ENCODE peak calls at places on chromosomes 2 and 18, in eight cellular contexts. One of them, this sample, is unnamed. For H3K9me3 and H3K27me3, the result is how much of the 10 kb centered on the place peaks cover.

GRCh38 chr2:40471868-40472267 is 20.0 kb upstream of the SLC8A1 start:
- DNase-seq in sigmoid colon: no peak
- DNase-seq in adrenal gland: no peak
- DNase-seq in spleen: no peak
- DNase-seq in hepatocyte: no peak
- DNase-seq in tibial artery: no peak
- DNase-seq in iPS DF 6.9: no peak
- DNase-seq in GM23248: no peak
- DNase-seq in this sample: no peak

GRCh38 chr2:27356056-27356381 is 545 bp downstream of the GTF3C2 start:
- DNase-seq in sigmoid colon: peak
- DNase-seq in adrenal gland: peak
- DNase-seq in iPS DF 6.9: no peak
- DNase-seq in GM23248: peak
- DNase-seq in tibial artery: peak
- DNase-seq in spleen: peak
- DNase-seq in hepatocyte: peak
- DNase-seq in this sample: peak

GRCh38 chr2:40439473-40439872 is 12.4 kb downstream of the SLC8A1 start:
- DNase-seq in GM23248: peak
- DNase-seq in iPS DF 6.9: no peak
- DNase-seq in tibial artery: no peak
- DNase-seq in adrenal gland: no peak
- DNase-seq in sigmoid colon: no peak
- DNase-seq in spleen: no peak
- DNase-seq in hepatocyte: no peak
- DNase-seq in this sample: no peak

GRCh38 chr2:101971836-101972235 is 19.9 kb upstream of the IL1R2 start:
- DNase-seq in sigmoid colon: no peak
- DNase-seq in GM23248: peak
- DNase-seq in spleen: no peak
- DNase-seq in tibial artery: no peak
- DNase-seq in adrenal gland: no peak
- DNase-seq in hepatocyte: no peak
- DNase-seq in iPS DF 6.9: no peak
- DNase-seq in this sample: no peak

GRCh38 chr2:105056245-105056644 is 18.4 kb downstream of the MRPS9 start:
- DNase-seq in adrenal gland: no peak
- DNase-seq in tibial artery: no peak
- DNase-seq in hepatocyte: no peak
- DNase-seq in iPS DF 6.9: no peak
- DNase-seq in sigmoid colon: no peak
- DNase-seq in GM23248: no peak
- DNase-seq in spleen: no peak
- DNase-seq in this sample: no peak

GRCh38 chr2:26640781-26641564 is at the start of gene CIB4:
- DNase-seq in iPS DF 6.9: no peak
- DNase-seq in tibial artery: peak
- DNase-seq in adrenal gland: no peak
- DNase-seq in GM23248: no peak
- DNase-seq in spleen: no peak
- DNase-seq in sigmoid colon: no peak
- DNase-seq in hepatocyte: no peak
- DNase-seq in this sample: no peak

GRCh38 chr2:109638807-109639206 is 24.6 kb downstream of the SOWAHC start:
- DNase-seq in adrenal gland: no peak
- DNase-seq in tibial artery: no peak
- DNase-seq in GM23248: peak
- DNase-seq in sigmoid colon: no peak
- DNase-seq in hepatocyte: no peak
- DNase-seq in spleen: no peak
- DNase-seq in iPS DF 6.9: no peak
- DNase-seq in this sample: peak

GRCh38 chr2:96734899-96735585 is 4.8 kb downstream of the LMAN2L start:
- DNase-seq in tibial artery: no peak
- DNase-seq in sigmoid colon: peak
- DNase-seq in GM23248: no peak
- DNase-seq in spleen: no peak
- DNase-seq in iPS DF 6.9: no peak
- DNase-seq in adrenal gland: peak
- DNase-seq in hepatocyte: no peak
- DNase-seq in this sample: no peak

GRCh38 chr18:77208969-77209368 is 40.7 kb upstream of the GALR1 start:
- DNase-seq in tibial artery: no peak
- DNase-seq in GM23248: peak
- DNase-seq in hepatocyte: no peak
- DNase-seq in spleen: no peak
- DNase-seq in adrenal gland: peak
- DNase-seq in iPS DF 6.9: no peak
- DNase-seq in sigmoid colon: peak
- DNase-seq in this sample: peak

GRCh38 chr2:39537150-39537549 is 100.1 kb upstream of the MAP4K3 start:
- DNase-seq in iPS DF 6.9: no peak
- DNase-seq in hepatocyte: no peak
- DNase-seq in sigmoid colon: no peak
- DNase-seq in tibial artery: no peak
- DNase-seq in GM23248: no peak
- DNase-seq in adrenal gland: no peak
- DNase-seq in spleen: no peak
- DNase-seq in this sample: no peak

GRCh38 chr18:74806700-74807416 is 209.2 kb downstream of the ZNF407 start:
- DNase-seq in tibial artery: no peak
- DNase-seq in adrenal gland: no peak
- DNase-seq in sigmoid colon: no peak
- DNase-seq in iPS DF 6.9: no peak
- DNase-seq in spleen: no peak
- DNase-seq in GM23248: peak
- DNase-seq in hepatocyte: peak
- DNase-seq in this sample: no peak

GRCh38 chr2:166932032-166932431 is 43.8 kb downstream of the XIRP2 start:
- DNase-seq in spleen: no peak
- DNase-seq in tibial artery: no peak
- DNase-seq in sigmoid colon: no peak
- DNase-seq in GM23248: no peak
- DNase-seq in hepatocyte: no peak
- DNase-seq in adrenal gland: no peak
- DNase-seq in iPS DF 6.9: no peak
- DNase-seq in this sample: peak

DNA sequence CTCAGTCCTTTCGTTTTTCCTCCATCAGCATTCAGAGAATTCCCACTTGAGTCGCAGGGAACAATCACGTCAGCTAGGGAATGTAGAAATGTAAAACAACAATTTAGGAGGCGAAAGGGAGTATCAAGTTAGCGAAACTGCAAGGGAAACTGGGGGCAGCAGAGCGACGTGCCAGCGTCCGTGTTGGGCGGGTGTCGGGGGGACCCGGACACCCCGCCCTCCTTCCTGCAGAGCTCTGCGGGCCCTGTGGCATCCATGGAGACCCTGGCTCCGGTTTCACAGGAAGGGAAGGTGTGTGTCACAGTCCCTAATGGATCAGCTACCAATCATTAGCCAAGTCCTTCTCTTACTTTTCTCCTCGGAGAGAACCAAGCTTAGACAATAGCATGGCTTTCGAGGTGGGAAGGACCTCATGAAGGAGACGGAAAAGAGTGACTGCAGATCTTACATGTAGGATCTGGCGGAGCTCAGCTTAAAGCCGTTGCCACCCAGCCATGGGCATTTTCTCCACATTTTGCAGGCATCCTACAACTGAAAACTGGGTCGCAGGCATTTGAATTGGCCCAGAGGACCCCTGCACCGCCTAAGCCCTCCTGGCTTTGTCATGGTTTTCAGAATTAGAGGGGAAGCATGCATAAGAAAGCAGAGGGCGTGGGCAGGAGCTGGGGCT is 33.7 kb downstream of the SOX11 start:
- DNase-seq in adrenal gland: no peak
- DNase-seq in iPS DF 6.9: peak
- DNase-seq in spleen: no peak
- DNase-seq in GM23248: no peak
- DNase-seq in hepatocyte: no peak
- DNase-seq in tibial artery: no peak
- DNase-seq in sigmoid colon: no peak
- DNase-seq in this sample: no peak
- H3K4me3 ChIP-seq in adrenal gland: no peak
- H3K4me3 ChIP-seq in iPS DF 6.9: peak
- H3K4me3 ChIP-seq in spleen: peak
- H3K4me3 ChIP-seq in GM23248: no peak
- H3K4me3 ChIP-seq in hepatocyte: no peak
- H3K4me3 ChIP-seq in tibial artery: peak
- H3K4me3 ChIP-seq in sigmoid colon: no peak
- H3K4me3 ChIP-seq in this sample: no peak

DNA sequence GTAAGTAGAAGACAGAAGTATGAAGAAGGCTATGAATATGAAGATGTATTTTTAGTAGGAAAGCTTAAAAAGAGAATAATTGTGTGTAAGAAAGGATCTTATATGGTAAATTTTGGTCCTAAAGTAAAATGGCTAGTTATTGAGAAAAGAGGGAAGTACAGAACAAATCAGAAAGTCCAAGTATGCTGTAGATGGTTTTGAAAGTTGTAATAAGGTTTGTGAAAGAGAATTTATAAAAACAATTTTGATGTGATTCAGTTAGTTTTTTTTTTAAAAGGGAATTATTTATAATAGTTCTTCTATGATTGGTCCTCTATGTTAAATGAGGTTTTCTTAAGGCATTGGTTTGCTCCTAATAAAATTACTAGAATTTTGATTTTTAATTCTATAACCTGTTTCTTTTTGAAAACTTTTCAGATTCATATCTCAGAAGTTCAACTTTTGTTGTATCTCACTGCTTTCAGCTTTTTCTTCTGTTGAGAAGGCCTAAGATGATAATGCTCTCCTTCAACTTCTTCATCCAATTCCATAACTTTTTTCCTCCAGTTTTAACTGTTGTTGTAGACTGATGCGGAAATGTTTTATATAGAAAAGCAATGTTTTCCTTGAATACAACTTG is 322.7 kb downstream of the NOL4 start:
- DNase-seq in hepatocyte: no peak
- DNase-seq in sigmoid colon: no peak
- DNase-seq in adrenal gland: no peak
- DNase-seq in tibial artery: no peak
- DNase-seq in GM23248: no peak
- DNase-seq in iPS DF 6.9: no peak
- DNase-seq in spleen: no peak
- DNase-seq in this sample: no peak
- H3K9me3 ChIP-seq in hepatocyte: under half
- H3K9me3 ChIP-seq in sigmoid colon: under half
- H3K9me3 ChIP-seq in adrenal gland: under half
- H3K9me3 ChIP-seq in tibial artery: under half
- H3K9me3 ChIP-seq in GM23248: under half
- H3K9me3 ChIP-seq in iPS DF 6.9: under half
- H3K9me3 ChIP-seq in spleen: under half
- H3K9me3 ChIP-seq in this sample: under half

DNA sequence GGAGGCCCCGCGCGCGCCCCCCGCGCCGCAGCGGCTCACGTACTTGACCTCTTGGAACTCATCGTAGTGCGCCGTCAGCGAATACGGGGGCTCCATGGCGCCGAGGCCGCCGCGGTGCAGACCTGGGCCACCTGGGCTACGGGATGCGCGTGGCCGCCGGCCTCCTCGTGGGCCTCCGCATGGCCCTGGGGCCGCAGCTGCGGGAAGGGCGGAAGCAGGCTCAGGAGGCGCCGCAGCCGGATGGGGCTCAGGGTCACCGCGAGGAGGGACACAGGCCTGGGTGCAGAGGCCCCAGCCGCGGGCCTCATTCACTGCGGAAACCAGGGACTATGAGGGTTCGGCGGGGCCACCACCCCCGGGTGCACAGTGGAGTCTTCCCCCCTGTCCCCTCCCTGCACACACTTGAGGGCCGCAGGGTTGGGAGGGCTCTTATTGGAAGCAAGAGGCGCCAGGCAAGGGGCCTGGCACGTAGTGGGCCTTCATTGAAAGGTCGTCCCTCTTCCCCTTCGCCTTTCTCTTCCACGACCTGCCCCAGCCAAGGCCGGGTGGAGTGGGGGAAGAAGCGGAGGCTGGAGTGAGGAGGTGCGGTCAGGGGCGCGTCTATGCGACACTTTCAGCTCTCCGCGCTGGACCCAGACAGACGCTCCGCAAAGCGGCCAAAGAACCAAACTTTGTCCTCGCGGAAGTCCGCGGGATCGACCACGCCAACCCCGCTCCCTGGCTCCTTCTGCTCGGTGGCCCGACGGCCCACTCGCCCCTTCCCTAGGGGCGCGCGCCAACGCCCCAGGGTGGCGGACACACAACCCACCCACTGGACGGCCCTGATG is 863 bp downstream of the ECEL1 start:
- DNase-seq in GM23248: no peak
- DNase-seq in adrenal gland: no peak
- DNase-seq in spleen: peak
- DNase-seq in tibial artery: peak
- DNase-seq in hepatocyte: no peak
- DNase-seq in iPS DF 6.9: no peak
- DNase-seq in sigmoid colon: peak
- DNase-seq in this sample: no peak
- H3K27me3 ChIP-seq in GM23248: under half
- H3K27me3 ChIP-seq in adrenal gland: under half
- H3K27me3 ChIP-seq in spleen: half or more
- H3K27me3 ChIP-seq in tibial artery: under half
- H3K27me3 ChIP-seq in hepatocyte: half or more
- H3K27me3 ChIP-seq in iPS DF 6.9: under half
- H3K27me3 ChIP-seq in sigmoid colon: under half
- H3K27me3 ChIP-seq in this sample: under half

DNA sequence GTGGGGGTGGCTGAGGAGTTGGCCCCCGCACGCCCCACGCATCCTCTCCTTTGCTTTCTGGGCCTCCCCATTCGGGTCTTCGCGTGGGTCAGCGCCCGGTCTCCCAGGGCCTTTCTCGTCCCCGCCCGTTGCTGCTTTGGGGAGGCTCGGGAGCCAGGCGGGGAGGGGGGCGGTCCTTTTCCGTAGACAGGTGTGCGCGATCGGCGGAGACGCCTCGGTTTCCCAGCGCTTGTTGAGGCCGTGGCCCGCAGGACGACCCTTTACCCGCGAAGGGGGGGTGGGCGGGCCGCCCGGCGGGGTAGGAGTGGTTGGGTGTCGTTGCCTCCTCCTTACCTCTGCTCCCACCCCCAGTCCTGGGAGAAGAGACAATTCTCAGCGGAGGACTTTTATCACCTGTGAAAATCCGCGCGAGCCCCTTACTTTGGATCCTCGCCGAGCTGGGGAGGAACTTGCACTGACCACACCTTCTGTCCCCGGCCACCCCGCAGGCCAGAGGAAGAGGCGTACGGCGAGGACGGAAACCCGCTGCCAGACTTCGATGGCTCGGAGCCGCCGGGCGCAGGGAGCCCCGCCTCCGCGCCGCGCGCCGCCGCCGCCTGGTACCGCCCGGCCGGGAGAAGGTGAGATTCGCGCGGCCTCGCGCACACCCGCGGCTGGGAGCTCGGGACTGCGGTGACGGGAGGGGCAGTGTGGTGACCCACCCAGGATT is 2.7 kb downstream of the ADCYAP1 start:
- DNase-seq in GM23248: peak
- DNase-seq in adrenal gland: no peak
- DNase-seq in sigmoid colon: no peak
- DNase-seq in iPS DF 6.9: no peak
- DNase-seq in spleen: no peak
- DNase-seq in hepatocyte: peak
- DNase-seq in tibial artery: no peak
- DNase-seq in this sample: peak
- H3K4me3 ChIP-seq in GM23248: peak
- H3K4me3 ChIP-seq in adrenal gland: peak
- H3K4me3 ChIP-seq in sigmoid colon: peak
- H3K4me3 ChIP-seq in iPS DF 6.9: peak
- H3K4me3 ChIP-seq in spleen: peak
- H3K4me3 ChIP-seq in hepatocyte: peak
- H3K4me3 ChIP-seq in tibial artery: peak
- H3K4me3 ChIP-seq in this sample: peak

This sample was measured in MG63.